ENCODE peak calls at places on chromosomes 1 and 21, in six cellular contexts. T is foreskin keratinocyte; H is right lobe of liver; W is PC-3; V is CD4-positive, alpha-beta T cell; J is breast epithelium. B is an unnamed sample.

GRCh38 chr1:52976183-52977035 is 49.3 kb downstream of the SCP2 start:
- DNase-seq in T (no peak), H (no peak), W (no peak), V (no peak), J (no peak), B (no peak)

GRCh38 chr1:32798679-32799416 is 18.3 kb downstream of the YARS1 start:
- DNase-seq in T (peak), H (no peak), W (peak), V (no peak), J (no peak), B (no peak)

GRCh38 chr1:89865498-89866385 is 44.9 kb downstream of the LRRC8D start:
- DNase-seq in T (peak), H (no peak), W (peak), V (no peak), J (no peak), B (no peak)

GRCh38 chr1:205506409-205507196 is 2.1 kb downstream of the CDK18 start:
- DNase-seq in T (no peak), H (no peak), W (no peak), V (no peak), J (no peak), B (no peak)

GRCh38 chr1:110588991-110589390 is 17.2 kb downstream of the KCNA2 start:
- DNase-seq in T (no peak), H (no peak), W (no peak), V (no peak), J (no peak), B (no peak)

GRCh38 chr1:66330711-66331110 is 203.2 kb upstream of the SGIP1 start:
- DNase-seq in T (no peak), H (no peak), W (peak), V (no peak), J (no peak), B (no peak)

GRCh38 chr21:17679002-17679600 is 66.4 kb upstream of the BTG3 start:
- DNase-seq in T (peak), H (no peak), W (peak), V (no peak), J (no peak), B (no peak)

GRCh38 chr1:23673086-23673813 is 18.4 kb upstream of the RPL11 start:
- DNase-seq in T (peak), H (peak), W (peak), V (no peak), J (no peak), B (no peak)

GRCh38 chr1:73162576-73162975 is 880.2 kb upstream of the NEGR1 start:
- DNase-seq in T (no peak), H (no peak), W (no peak), V (no peak), J (no peak), B (no peak)

GRCh38 chr1:42765832-42766722 is 751 bp downstream of the P3H1 start:
- DNase-seq in T (peak), H (no peak), W (peak), V (peak), J (no peak), B (peak)

GRCh38 chr1:154845879-154846278 is 24.2 kb downstream of the KCNN3 start:
- DNase-seq in T (no peak), H (no peak), W (no peak), V (no peak), J (no peak), B (no peak)

GRCh38 chr21:15848632-15849031 is 118.8 kb downstream of the USP25 start:
- DNase-seq in T (peak), H (no peak), W (peak), V (no peak), J (no peak), B (no peak)

DNA sequence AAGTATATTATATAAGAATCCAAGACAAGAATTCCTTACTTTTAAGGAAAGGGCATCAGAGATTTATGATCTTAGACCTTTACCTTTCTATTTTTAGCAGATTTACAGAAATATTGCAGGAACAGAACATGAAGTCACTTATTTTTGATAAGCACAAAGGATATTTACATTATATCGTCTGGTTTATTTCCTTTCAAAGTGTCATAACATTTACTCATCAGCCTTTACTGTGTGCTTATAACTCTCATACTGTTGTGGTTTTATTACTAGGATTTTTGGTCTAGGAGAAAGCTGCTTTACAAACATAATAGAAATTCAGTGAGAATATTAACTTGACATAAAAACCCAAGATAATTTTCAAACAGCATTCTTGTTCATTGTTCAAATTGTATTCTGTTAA is 47.6 kb downstream of the APP start:
- DNase-seq in T (no peak), H (no peak), W (no peak), V (no peak), J (no peak), B (no peak)
- H3K27ac ChIP-seq in T (no peak), H (no peak), W (no peak), V (no peak), J (no peak), B (no peak)

DNA sequence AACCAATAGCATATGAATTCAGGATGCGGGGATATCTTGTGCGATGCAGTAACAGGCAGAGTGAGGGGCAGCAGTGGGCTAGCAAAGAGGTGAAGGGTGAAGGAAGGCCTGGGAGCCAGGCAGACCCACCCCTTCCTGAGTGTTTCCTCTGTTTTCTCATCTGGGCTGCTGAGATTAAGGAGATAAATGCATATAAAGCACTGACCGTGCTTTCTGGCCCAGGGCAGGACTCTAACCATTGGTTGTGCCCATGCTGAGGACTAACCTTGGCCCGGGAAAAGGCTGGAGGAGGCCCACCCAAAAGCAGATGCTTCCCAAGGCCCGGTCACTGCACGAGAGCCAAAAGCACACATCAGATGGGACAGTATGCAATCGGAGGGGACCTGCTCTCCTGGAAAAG is 87.6 kb downstream of the PSMG1 start:
- DNase-seq in T (no peak), H (no peak), W (no peak), V (no peak), J (no peak), B (no peak)
- H3K27ac ChIP-seq in T (no peak), H (peak), W (peak), V (no peak), J (peak), B (no peak)

DNA sequence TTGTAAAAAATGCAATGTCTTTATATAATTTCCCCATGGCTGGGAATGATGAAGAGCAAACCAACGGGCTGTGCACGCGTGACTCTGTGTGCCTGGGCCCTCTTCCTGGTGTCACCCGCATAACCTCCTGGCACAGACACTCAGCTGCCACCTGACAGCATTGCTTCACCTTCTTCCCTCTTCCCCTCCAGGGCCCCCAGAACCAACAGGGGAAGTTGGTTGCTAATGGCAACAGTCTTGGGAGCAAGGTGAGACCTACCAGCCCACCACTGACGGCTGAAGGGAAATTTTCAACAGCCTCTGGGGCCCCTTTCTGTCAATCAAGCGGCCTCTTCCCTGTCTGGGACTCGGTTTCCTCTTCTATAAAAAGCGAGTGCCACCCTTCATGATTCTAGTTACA is 33.2 kb downstream of the SSBP3 start:
- DNase-seq in T (no peak), H (no peak), W (no peak), V (no peak), J (no peak), B (no peak)
- H3K27ac ChIP-seq in T (no peak), H (no peak), W (no peak), V (no peak), J (no peak), B (no peak)

GRCh38 chr1:34538481-34538880 is 216.4 kb upstream of the GJB5 start:
- DNase-seq in T (no peak), H (no peak), W (no peak), V (no peak), J (no peak), B (no peak)
- H3K27ac ChIP-seq in T (no peak), H (no peak), W (no peak), V (no peak), J (no peak), B (no peak)

DNA sequence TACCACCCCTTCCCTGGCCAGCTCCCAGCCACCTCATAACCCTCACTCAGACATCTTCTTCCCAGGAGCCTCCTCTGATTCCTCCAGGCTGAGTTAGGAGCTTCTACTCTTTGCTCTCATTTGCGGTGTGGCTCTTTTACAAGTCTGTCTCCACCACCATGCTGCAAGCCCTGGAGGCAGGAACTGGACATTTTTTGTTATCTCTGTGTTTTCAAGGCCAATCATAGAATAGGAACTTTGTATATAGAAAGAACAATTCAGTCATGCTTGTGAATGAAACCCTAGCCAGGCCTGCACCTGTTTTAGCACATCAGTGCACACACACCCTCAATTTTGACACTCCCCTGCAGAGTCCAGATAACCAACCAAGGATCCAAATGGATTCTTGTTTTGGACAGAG is 60.8 kb upstream of the ZNF648 start:
- DNase-seq in T (no peak), H (no peak), W (peak), V (no peak), J (no peak), B (no peak)
- H3K27ac ChIP-seq in T (no peak), H (no peak), W (no peak), V (no peak), J (no peak), B (peak)

GRCh38 chr1:203626910-203627246 is 246 bp downstream of the ATP2B4 start:
- DNase-seq in T (no peak), H (no peak), W (no peak), V (no peak), J (no peak), B (no peak)

GRCh38 chr1:203629509-203630082 is 3.0 kb downstream of the ATP2B4 start:
- DNase-seq in T (no peak), H (peak), W (no peak), V (peak), J (no peak), B (no peak)

GRCh38 chr1:203628185-203628996 is 1.8 kb downstream of the ATP2B4 start:
- DNase-seq in T (peak), H (no peak), W (no peak), V (no peak), J (no peak), B (no peak)

GRCh38 chr1:203628997-203629508 is 2.4 kb downstream of the ATP2B4 start:
- DNase-seq in T (no peak), H (no peak), W (no peak), V (no peak), J (no peak), B (no peak)

DNA sequence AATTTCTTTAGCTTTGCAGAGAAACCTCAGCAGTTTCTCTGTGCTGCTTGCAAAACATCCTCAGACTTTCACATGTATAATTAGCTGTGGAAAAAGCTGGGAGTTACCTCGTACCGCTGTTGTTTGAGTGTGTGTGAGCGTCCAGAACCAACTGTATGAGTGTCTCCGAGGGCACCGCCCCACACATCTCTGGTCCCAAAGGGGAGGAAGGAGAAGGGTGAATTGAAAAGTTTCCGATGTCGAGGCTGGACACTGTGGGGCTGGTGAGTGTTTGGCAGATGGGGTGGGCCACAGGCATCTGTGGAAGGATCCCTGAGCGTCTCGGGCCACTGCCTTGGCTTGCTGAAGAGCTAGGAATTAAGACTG is 1.2 kb downstream of the ATP2B4 start:
- DNase-seq in T (peak), H (no peak), W (peak), V (no peak), J (no peak), B (no peak)
- H3K27ac ChIP-seq in T (peak), H (peak), W (peak), V (peak), J (peak), B (peak)